ENCODE peak calls at places on chromosomes 7 and 10, in four cellular contexts. B, C, E and M are unnamed samples.

GRCh38 chr7:7237201-7237977 is 55.0 kb downstream of the C1GALT1 start:
- DNase-seq in E (no peak), B (no peak), C (no peak), M (no peak)

GRCh38 chr10:114179148-114179547 is at the start of gene TDRD1:
- DNase-seq in E (no peak), C (no peak), B (no peak), M (no peak)

GRCh38 chr7:151537818-151538561 is 18.3 kb upstream of the RHEB start:
- DNase-seq in E (no peak), B (no peak), C (no peak), M (no peak)

GRCh38 chr7:14495633-14496032 is 406.9 kb downstream of the DGKB start:
- DNase-seq in B (no peak), C (no peak), E (no peak), M (no peak)

GRCh38 chr7:100556541-100556940 is 17.2 kb downstream of the SAP25 start:
- DNase-seq in B (no peak), E (peak; percentile 24), C (no peak), M (no peak)

GRCh38 chr10:3719024-3719843 is 65.8 kb downstream of the KLF6 start:
- DNase-seq in B (no peak), E (no peak), C (no peak), M (no peak)

GRCh38 chr7:156497776-156498509 is 142.6 kb upstream of the RNF32 start:
- DNase-seq in E (no peak), C (no peak), B (peak; percentile 76), M (peak; percentile 35)

GRCh38 chr10:3935141-3935540 is 150.1 kb upstream of the KLF6 start:
- DNase-seq in B (no peak), E (peak; percentile 15), C (no peak), M (no peak)

GRCh38 chr10:91668935-91669334 is 36.1 kb upstream of the PPP1R3C start:
- DNase-seq in E (no peak), C (no peak), B (no peak), M (no peak)

GRCh38 chr7:30799206-30799975 is 28.2 kb downstream of the MINDY4 start:
- DNase-seq in B (no peak), E (peak; percentile 92), C (no peak), M (peak; percentile 32)

GRCh38 chr10:56622335-56622973 is 261.4 kb upstream of the ZWINT start:
- DNase-seq in E (peak; percentile 27), C (no peak), B (no peak), M (no peak)

GRCh38 chr7:122303522-122303970 is 1.0 kb downstream of the FEZF1 start:
- DNase-seq in E (no peak), B (no peak), C (no peak), M (no peak)

GRCh38 chr7:64541438-64542359 is 21.2 kb downstream of the ZNF680 start:
- DNase-seq in C (no peak), B (no peak), E (peak; percentile 86), M (no peak)

GRCh38 chr10:34549001-34549400 is 266.1 kb downstream of the PARD3 start:
- DNase-seq in B (no peak), E (no peak), C (no peak), M (no peak)

GRCh38 chr10:16585103-16585502 is 63.4 kb upstream of the C1QL3 start:
- DNase-seq in C (no peak), E (no peak), B (no peak), M (no peak)

GRCh38 chr7:103735377-103735776 is 254.1 kb downstream of the RELN start:
- DNase-seq in E (peak; percentile 87), C (no peak), B (no peak), M (no peak)

GRCh38 chr7:95693551-95694333 is 78.6 kb upstream of the DYNC1I1 start:
- DNase-seq in B (no peak), C (no peak), E (no peak), M (no peak)